ENCODE peak calls at places on chromosomes 2 and 18, in eight cellular contexts. X is lung; Q is cardiac muscle cell; D is CD8-positive, alpha-beta T cell; E is foreskin keratinocyte; T is PC-9; K is neural progenitor cell; F is IMR-90. L is an unnamed sample. For H3K27me3, the result is how much of the 10 kb centered on the place peaks cover.

GRCh38 chr18:77560334-77560970 is 310.8 kb downstream of the GALR1 start:
- DNase-seq in X (no peak), Q (peak), D (no peak), E (no peak), T (no peak), K (no peak), F (no peak), L (peak)

GRCh38 chr18:57819119-57819518 is 16.0 kb upstream of the ATP8B1 start:
- DNase-seq in X (no peak), Q (no peak), D (no peak), E (no peak), T (no peak), K (no peak), F (no peak), L (no peak)

GRCh38 chr2:8927510-8928456 is 75.7 kb downstream of the MBOAT2 start:
- DNase-seq in X (no peak), Q (peak), D (no peak), E (no peak), T (no peak), K (no peak), F (no peak), L (no peak)

GRCh38 chr2:109005686-109006204 is 16.7 kb upstream of the EDAR start:
- DNase-seq in X (no peak), Q (peak), D (no peak), E (no peak), T (no peak), K (no peak), F (no peak), L (no peak)

GRCh38 chr2:190858817-190859216 is 21.8 kb upstream of the GLS start:
- DNase-seq in X (no peak), Q (peak), D (no peak), E (no peak), T (peak), K (no peak), F (peak), L (no peak)

GRCh38 chr2:186105016-186105415 is 366.4 kb downstream of the FSIP2 start:
- DNase-seq in X (no peak), Q (no peak), D (no peak), E (peak), T (no peak), K (no peak), F (no peak), L (peak)

GRCh38 chr2:95334916-95335641 is 37.9 kb downstream of the KCNIP3 start:
- DNase-seq in X (no peak), Q (no peak), D (no peak), E (no peak), T (no peak), K (no peak), F (peak), L (peak)

GRCh38 chr2:7744827-7745226 is 827.6 kb downstream of the RNF144A start:
- DNase-seq in X (no peak), Q (no peak), D (peak), E (peak), T (no peak), K (no peak), F (peak), L (peak)

GRCh38 chr2:112714836-112715631 is 5.8 kb upstream of the NT5DC4 start:
- DNase-seq in X (no peak), Q (no peak), D (no peak), E (no peak), T (peak), K (no peak), F (peak), L (peak)

GRCh38 chr2:202690321-202690900 is 55.6 kb downstream of the FAM117B start:
- DNase-seq in X (no peak), Q (peak), D (no peak), E (peak), T (no peak), K (no peak), F (no peak), L (peak)

GRCh38 chr2:1990724-1991123 is 246.4 kb upstream of the PXDN start:
- DNase-seq in X (no peak), Q (no peak), D (no peak), E (no peak), T (no peak), K (no peak), F (no peak), L (no peak)

DNA sequence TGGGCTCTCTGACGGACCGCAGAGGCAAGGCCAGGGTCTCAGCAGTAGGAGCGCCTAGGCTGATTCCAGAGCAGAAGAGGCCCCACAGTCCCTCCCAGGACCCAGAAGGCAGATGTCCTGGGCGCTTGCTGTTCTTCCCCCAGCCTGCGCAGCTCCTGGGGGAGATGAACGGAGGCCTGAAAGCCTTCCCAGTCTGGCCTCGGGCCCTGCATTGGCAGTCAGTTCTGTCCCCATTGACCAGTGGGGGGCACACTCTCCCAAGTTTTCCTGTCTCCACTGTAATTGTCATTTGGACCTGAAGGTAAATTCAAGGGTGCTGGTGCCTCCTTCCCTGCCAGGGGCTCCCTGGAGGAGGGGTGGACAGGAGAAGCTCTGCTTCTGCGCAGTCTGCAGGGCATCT is 345.7 kb downstream of the CYP26B1 start:
- DNase-seq in X (no peak), Q (peak), D (no peak), E (no peak), T (peak), K (peak), F (peak), L (peak)
- TF ChIP-seq CTCF in X (no peak), Q (peak), D (no peak), E (peak), T (peak), K (peak), F (peak), L (peak)

DNA sequence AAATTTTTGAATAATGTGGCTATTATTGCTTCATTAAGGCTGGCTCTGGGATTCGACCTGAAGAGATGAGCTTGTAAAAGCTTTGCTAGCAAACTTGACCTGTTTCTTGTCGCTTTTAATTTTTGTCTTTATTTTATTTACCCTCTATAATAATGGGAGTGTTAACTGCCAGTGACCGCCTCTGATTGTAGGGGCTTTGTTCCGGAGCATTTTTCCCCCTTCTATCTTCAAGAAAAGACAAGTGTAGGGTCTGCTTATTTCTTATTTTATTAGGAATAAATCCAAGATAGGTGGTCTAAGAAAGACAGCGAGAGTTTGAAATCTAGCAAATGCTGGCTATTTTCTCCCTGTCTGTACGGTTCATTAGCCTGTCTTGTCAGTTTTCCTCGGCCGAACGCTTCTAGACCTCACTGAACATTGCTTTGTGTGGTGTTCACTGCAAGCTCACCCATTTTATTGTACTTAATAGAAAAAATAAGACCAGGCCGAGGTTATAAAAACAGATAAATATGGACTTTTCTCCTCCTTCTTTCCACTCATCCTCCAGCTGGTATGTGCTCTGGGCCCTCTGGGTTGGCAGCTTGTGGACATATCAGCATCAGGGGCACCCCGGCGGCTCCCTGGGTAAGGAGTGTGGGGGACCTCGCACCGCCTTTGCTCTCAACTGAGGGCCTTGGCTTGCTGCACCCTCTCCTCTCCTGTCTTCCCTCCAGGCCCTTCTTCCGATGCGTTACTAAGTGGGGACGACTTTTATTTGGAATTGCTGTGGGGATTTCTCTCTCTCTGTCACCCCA is 8.5 kb downstream of the MEIS1 start:
- DNase-seq in X (no peak), Q (no peak), D (no peak), E (no peak), T (no peak), K (peak), F (no peak), L (no peak)
- H3K27me3 ChIP-seq in X (under half), Q (under half), D (under half), E (under half), T (under half), K (half or more), F (under half), L (under half)

DNA sequence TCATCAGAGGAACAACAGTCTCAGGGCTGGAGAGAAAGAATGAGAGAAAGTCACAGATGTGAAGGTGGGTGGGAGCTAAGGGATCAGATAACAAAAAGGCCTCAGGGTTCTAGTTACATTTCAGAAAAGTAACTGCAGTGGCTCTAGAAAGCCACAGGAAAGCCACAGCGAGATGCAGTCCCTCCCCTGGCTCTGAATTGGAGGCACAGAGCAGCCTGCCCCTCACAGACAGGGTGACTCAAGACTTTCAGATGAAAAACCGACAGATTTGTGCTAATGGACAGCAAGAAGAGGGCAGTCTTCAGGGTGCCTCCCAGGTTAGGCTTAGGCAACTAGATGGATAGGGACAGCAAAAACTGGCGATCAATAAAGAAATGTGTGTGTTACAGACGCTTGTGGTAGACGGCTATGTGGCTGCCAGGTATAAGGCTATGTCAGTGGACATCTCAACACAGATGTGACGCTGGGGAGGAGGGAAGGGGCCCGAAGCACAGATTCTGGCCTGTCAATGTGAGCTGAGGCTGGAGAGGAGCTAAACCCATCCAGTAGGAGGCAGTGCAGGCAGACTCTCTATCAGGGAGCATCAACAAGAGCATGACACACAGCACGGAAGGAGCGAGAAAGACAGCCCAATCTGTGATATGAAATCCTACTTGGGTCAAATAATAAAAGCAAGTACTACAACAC is 26.2 kb downstream of the UNC50 start:
- DNase-seq in X (no peak), Q (no peak), D (peak), E (no peak), T (no peak), K (peak), F (no peak), L (peak)
- TF ChIP-seq CTCF in X (no peak), Q (peak), D (peak), E (peak), T (peak), K (peak), F (peak), L (peak)

DNA sequence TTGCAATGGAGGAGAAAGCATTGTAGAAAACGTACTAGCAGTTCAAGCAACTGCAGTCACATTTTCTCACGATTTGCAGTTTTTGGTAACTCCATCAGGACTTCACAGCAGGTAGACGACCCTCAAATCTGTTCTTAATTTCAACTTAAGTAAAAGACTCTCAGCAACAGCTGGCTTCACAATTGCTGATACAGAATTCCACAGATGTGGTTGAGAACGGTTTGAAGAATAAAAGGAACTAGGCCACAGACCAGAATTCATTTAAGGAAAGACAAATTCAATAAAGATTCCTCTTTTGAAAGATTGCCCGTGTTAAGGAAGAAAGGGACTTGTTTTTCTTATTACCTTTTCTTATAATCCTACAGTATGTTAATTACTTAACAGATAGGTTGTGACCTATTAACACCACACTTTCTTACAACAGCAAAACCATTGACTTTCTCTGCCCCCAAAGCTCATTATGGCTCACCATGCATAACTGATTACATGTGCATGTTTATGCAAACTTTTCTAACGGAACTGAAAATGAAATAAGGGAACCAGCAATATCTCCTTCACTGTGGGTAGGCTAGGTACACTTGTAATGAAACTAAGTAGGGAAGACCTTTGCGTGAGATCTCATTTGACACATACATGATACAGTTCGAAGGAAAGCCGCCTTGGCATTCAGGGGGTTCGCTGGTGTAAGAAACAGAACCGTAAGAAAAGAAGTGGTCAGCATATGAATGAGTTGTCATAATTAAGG is 4.7 kb upstream of the ZNF516 start:
- DNase-seq in X (no peak), Q (no peak), D (no peak), E (no peak), T (no peak), K (peak), F (no peak), L (no peak)
- H3K27me3 ChIP-seq in X (under half), Q (under half), D (under half), E (under half), T (under half), K (under half), F (under half), L (under half)

GRCh38 chr2:140891614-140892212 is 1239.1 kb downstream of the LRP1B start:
- DNase-seq in X (no peak), Q (no peak), D (no peak), E (no peak), T (no peak), K (no peak), F (no peak), L (peak)
- TF ChIP-seq CTCF in X (no peak), Q (no peak), D (no peak), E (peak), T (no peak), K (peak), F (no peak), L (no peak)

DNA sequence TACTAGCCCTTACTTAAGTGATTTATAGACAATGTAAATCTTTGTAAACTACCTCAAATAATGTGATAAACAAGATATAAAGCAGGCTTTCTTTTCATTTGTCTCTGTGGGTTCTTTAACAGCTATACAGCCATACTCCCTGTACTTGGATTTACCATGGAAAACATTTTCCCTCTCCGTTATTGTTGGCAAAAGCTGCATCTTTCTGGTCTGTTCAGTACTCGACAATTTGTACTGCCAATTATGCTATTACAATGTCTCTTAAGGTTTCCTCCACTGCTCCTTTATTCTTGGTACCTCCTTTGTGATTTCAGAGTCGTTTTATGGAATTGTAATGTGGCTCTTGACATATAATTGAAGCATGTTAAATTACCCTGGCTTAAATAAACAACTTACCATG is 426.2 kb upstream of the PKDCC start:
- DNase-seq in X (no peak), Q (no peak), D (no peak), E (no peak), T (no peak), K (no peak), F (no peak), L (no peak)
- H3K27me3 ChIP-seq in X (under half), Q (under half), D (under half), E (under half), T (under half), K (under half), F (under half), L (under half)

GRCh38 chr2:20781656-20782265 is 41.1 kb downstream of the LDAH start:
- DNase-seq in X (no peak), Q (peak), D (no peak), E (peak), T (no peak), K (peak), F (peak), L (peak)
- TF ChIP-seq CTCF in X (peak), Q (peak), D (no peak), E (peak), T (peak), K (peak), F (peak), L (peak)